ENCODE peak calls at places on chromosomes 12 and 14, in nine cellular contexts. L is fibroblast of lung; Y is heart left ventricle; A is upper lobe of right lung; H is retinal pigment epithelial cell; Z is astrocyte of the spinal cord; E is choroid plexus epithelial cell; C is AG04450; B is CD8-positive, alpha-beta T cell. F is an unnamed sample.

GRCh38 chr14:50846171-50846880 is 15.4 kb upstream of the NIN start:
- DNase-seq in E (peak), H (peak), A (no peak), C (peak), B (no peak), L (no peak), Y (no peak), Z (peak), F (peak)

GRCh38 chr12:10285919-10286318 is 21.8 kb upstream of the KLRD1 start:
- DNase-seq in H (no peak), Z (no peak), Y (no peak), A (no peak), B (no peak), L (no peak), C (no peak), E (no peak), F (no peak)

GRCh38 chr14:99568567-99569560 is 35.1 kb downstream of the CCDC85C start:
- DNase-seq in A (no peak), B (no peak), Z (peak), L (peak), E (peak), Y (no peak), C (no peak), H (no peak), F (no peak)

GRCh38 chr12:83575326-83575725 is 888.6 kb downstream of the TMTC2 start:
- DNase-seq in B (no peak), H (no peak), Z (no peak), C (no peak), E (no peak), L (no peak), Y (no peak), A (no peak), F (no peak)

GRCh38 chr12:49066120-49066519 is 3.7 kb downstream of the RHEBL1 start:
- DNase-seq in Z (no peak), A (no peak), E (no peak), H (no peak), Y (no peak), L (no peak), B (no peak), C (no peak), F (no peak)

GRCh38 chr12:95118788-95119179 is 45.4 kb upstream of the NR2C1 start:
- DNase-seq in C (no peak), E (peak), B (no peak), Y (no peak), Z (no peak), H (no peak), L (no peak), A (no peak), F (no peak)

GRCh38 chr12:8461426-8461825 is 5.7 kb downstream of the CLEC6A start:
- DNase-seq in Y (no peak), B (no peak), Z (no peak), H (no peak), L (no peak), A (no peak), C (no peak), E (no peak), F (no peak)

GRCh38 chr12:69712826-69713225 is 13.7 kb upstream of the BEST3 start:
- DNase-seq in L (no peak), Y (no peak), H (no peak), C (no peak), E (no peak), B (no peak), A (no peak), Z (no peak), F (no peak)

DNA sequence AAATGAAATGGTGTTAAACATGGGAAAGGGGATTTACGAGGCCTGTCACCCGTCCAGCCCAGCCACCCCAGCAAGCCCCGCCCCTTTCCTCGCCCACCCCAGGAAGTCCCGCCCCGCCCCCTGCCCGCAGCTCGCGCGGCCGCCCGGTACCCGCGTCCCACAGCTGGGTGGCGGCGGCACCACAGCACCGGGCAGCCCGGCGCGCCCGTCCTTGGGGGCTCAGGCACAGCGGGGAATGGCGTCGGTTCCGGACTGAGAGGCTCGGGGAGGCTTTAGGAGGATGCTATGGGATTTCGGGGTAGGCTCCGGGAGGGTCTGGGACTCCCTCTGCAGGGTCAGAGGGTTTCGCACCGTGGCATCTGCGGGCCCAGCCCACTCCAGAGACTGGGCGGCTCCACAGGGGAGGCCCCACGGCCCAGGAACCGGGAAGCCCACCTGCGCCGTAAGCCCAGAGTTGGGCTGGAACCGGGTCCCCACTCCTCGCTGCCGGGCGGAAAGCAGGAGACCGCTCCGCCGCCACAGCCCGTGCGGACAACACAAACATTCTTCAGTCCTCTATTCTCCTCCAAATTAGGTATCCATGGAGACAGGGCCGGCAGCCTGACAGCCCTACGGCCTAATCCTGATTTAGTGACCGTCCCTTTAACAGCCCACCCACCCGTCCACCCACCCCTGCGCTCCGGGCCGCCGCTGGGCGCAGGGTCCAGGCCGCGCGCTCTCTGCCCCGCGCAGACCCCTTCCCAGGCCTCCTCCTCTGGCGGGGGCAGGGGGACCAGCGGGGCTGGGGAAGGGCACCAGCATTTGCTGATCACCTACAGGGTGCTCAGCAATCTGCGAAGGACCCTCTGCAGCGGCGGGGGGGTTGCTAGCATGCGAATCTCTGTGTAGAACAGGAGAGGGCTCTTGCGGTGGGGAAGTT is 1.3 kb downstream of the FIGNL2 start:
- DNase-seq in H (no peak), Z (no peak), A (peak), B (peak), C (no peak), Y (peak), L (no peak), E (no peak), F (no peak)
- H3K4me3 ChIP-seq in H (peak), Z (peak), A (peak), B (peak), C (peak), Y (peak), L (peak), E (peak), F (peak)

GRCh38 chr12:118053071-118053985 is 7.7 kb downstream of the WSB2 start:
- DNase-seq in B (no peak), H (no peak), Z (no peak), L (no peak), C (no peak), Y (no peak), E (no peak), A (no peak), F (no peak)

GRCh38 chr12:118046430-118046829 is 14.5 kb downstream of the WSB2 start:
- DNase-seq in B (no peak), Z (no peak), A (no peak), H (no peak), E (no peak), L (no peak), Y (no peak), C (no peak), F (no peak)

GRCh38 chr12:118052324-118053070 is 8.5 kb downstream of the WSB2 start:
- DNase-seq in Y (peak), C (peak), L (peak), H (peak), A (peak), B (no peak), E (peak), Z (peak), F (peak)

GRCh38 chr12:118055144-118055557 is 5.8 kb downstream of the WSB2 start:
- DNase-seq in E (peak), H (no peak), C (no peak), L (no peak), B (peak), A (no peak), Z (peak), Y (no peak), F (peak)

GRCh38 chr12:118050972-118051910 is 9.7 kb downstream of the WSB2 start:
- DNase-seq in L (peak), A (no peak), B (no peak), H (no peak), Y (no peak), E (no peak), C (no peak), Z (no peak), F (no peak)
- TF ChIP-seq CTCF in L (peak), A (no peak), B (no peak), H (no peak), Y (no peak), E (peak), C (peak), Z (no peak), F (no peak)

GRCh38 chr12:79690156-79690605 is 583 bp downstream of the PAWR start:
- DNase-seq in A (no peak), L (no peak), E (peak), Y (peak), H (no peak), Z (no peak), C (no peak), B (no peak), F (no peak)
- H3K4me3 ChIP-seq in A (peak), L (peak), E (peak), Y (peak), H (peak), Z (peak), C (peak), B (peak), F (peak)

DNA sequence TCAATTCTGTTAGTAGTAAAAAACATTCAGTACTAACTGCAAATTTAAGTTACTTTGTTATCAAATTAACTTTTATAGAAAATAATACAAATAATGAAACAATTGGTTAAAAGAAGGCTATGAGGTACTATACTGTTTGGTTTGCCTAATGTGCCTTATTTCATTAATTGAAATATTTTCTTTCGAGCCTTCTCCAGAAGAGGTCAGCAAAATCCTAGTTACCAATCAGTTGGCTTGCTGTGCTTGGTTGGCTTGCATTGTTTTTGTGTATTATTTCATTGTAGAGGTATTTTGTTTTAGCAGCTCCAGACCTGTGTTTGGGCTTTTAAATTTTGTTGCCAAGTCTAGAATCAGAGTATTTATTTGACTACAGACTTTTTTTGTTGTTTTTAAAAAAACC is 68.5 kb downstream of the AEBP2 start:
- DNase-seq in C (no peak), H (no peak), L (peak), Z (no peak), B (no peak), A (no peak), Y (no peak), E (peak), F (no peak)
- TF ChIP-seq CTCF in C (peak), H (peak), L (peak), Z (no peak), B (no peak), A (peak), Y (peak), E (peak), F (peak)

GRCh38 chr14:76918176-76918750 is 92.1 kb downstream of the LRRC74A start:
- DNase-seq in A (peak), C (peak), Z (peak), H (peak), E (peak), L (peak), Y (peak), B (no peak), F (no peak)
- H3K4me3 ChIP-seq in A (no peak), C (peak), Z (no peak), H (peak), E (no peak), L (no peak), Y (no peak), B (no peak), F (no peak)

DNA sequence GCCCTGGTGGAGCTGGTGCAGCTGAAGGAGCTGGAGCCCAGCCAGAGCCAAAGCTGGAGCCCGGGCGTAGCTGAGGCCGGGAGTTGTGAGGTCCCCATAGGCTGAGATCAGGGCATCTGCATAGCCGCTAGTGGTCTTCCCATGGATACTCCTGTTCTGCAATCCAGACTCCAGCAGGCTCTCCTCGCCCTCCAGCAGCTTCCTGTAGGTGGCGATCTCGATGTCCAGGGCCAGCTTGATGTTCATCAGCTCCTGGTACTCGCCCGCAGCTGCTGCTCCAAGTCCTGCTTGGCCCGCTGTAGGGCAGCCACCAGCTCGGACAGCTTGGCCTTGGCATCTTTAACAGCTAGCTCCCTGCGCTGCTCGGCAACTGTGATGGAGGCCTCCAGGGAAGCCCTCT is 966.1 kb downstream of the FSCB start:
- DNase-seq in Y (peak), L (no peak), Z (no peak), A (no peak), C (no peak), H (no peak), B (no peak), E (no peak), F (no peak)
- TF ChIP-seq CTCF in Y (no peak), L (no peak), Z (no peak), A (no peak), C (no peak), H (peak), B (no peak), E (no peak), F (no peak)

DNA sequence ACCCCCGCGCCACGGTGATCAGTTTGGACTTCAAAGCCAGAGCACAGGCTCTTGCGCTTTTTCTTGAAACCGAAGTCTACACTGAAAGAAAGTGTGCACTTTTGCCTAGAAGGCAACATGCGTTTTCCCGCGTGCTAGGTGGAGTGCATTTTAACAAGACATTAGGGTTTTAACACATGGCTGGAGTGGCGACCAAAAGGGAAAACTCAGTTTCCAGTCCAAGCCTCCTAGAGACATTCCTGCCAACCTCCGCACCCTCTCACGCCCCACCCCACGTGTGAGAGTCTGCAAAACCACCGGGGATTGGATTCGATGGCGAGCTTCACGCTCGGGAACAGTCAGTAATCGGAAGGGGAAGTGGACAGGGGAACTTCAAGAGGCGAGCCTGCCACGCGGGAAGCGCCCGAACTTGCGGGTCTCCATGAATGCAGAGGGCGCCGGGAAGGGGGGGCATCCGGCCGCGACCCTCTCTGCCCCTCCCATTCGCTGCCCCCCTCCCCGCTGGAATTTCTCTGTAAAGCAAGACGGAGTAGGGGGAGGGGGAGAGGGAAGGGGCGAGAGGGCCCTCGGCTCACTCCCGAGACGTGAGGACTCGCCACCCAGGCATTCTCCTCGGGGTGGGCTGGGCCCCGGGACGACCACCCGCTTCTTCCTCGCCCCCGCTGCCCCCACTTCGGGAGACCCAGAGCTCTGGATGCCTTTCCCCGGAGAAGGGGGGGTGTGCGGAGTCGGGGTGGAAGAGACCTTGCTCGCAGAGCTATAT is 2.7 kb upstream of the CCND2 start:
- DNase-seq in Y (peak), B (peak), E (no peak), L (peak), H (no peak), C (no peak), A (peak), Z (no peak), F (no peak)
- H3K4me3 ChIP-seq in Y (peak), B (peak), E (peak), L (no peak), H (peak), C (no peak), A (peak), Z (peak), F (peak)

DNA sequence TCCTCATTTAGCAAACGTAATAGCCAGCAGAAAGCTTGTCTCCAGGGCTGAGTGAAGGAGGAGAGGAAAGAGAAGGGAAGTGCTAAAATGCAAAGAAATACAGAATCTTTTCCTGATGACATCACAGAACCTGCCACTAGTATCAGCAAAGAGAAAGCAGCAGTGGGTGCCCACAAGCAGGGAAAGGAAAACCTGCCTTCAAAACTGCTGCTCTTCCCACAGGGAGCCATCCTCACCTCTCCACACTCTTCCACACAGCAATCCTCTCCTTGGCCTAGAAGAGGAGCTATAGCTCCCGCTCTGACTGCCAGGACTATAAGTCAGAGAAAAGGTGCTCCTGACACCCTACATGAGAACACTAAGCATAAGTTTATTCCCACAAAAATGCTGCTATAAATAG is 11.3 kb downstream of the MED13L start:
- DNase-seq in C (no peak), E (peak), A (no peak), B (no peak), Y (no peak), H (no peak), L (peak), Z (peak), F (no peak)
- TF ChIP-seq CTCF in C (peak), E (peak), A (no peak), B (no peak), Y (no peak), H (peak), L (no peak), Z (peak), F (peak)

GRCh38 chr12:61920230-61920629 is 340.0 kb upstream of the USP15 start:
- DNase-seq in A (no peak), L (no peak), H (no peak), Y (no peak), B (no peak), C (no peak), E (no peak), Z (no peak), F (no peak)

GRCh38 chr12:61923152-61923551 is 337.1 kb upstream of the USP15 start:
- DNase-seq in A (no peak), H (no peak), B (no peak), C (no peak), E (no peak), L (no peak), Z (no peak), Y (no peak), F (no peak)
- H3K4me3 ChIP-seq in A (no peak), H (no peak), B (no peak), C (no peak), E (no peak), L (no peak), Z (no peak), Y (no peak), F (no peak)

GRCh38 chr12:50283230-50283923 is at the start of gene LIMA1:
- DNase-seq in B (peak), C (peak), A (peak), E (peak), Y (peak), Z (peak), L (peak), H (peak), F (no peak)
- TF ChIP-seq CTCF in B (no peak), C (peak), A (peak), E (peak), Y (no peak), Z (no peak), L (peak), H (no peak), F (no peak)

F was measured in epithelial cell of proximal tubule.